ENCODE peak calls at places on chromosomes 7 and 10, in nine cellular contexts. O, G, D, K, B, N, E, C and R are unnamed samples.

GRCh38 chr7:33789871-33790270 is 115.5 kb upstream of the BMPER start:
- DNase-seq in O (no peak), G (no peak), D (no peak), K (no peak), B (no peak), N (no peak), E (no peak), C (no peak), R (no peak)

GRCh38 chr10:111999205-111999914 is 184.2 kb downstream of the GPAM start:
- DNase-seq in O (no peak), G (no peak), D (no peak), K (no peak), B (no peak), N (no peak), E (peak), C (no peak), R (no peak)

GRCh38 chr10:75403144-75404022 is 1.8 kb upstream of the ZNF503 start:
- DNase-seq in O (peak), G (no peak), D (peak), K (peak), B (no peak), N (peak), E (peak), C (peak), R (no peak)

GRCh38 chr10:98258683-98259454 is 9.1 kb downstream of the LOXL4 start:
- DNase-seq in O (no peak), G (no peak), D (no peak), K (peak), B (no peak), N (no peak), E (no peak), C (no peak), R (no peak)

GRCh38 chr7:45701701-45702460 is 127.7 kb downstream of the ADCY1 start:
- DNase-seq in O (peak), G (no peak), D (no peak), K (no peak), B (no peak), N (no peak), E (no peak), C (no peak), R (no peak)

GRCh38 chr10:125868372-125868975 is 12.6 kb downstream of the DHX32 start:
- DNase-seq in O (no peak), G (no peak), D (peak), K (peak), B (peak), N (peak), E (peak), C (no peak), R (no peak)

GRCh38 chr7:587769-588168 is 68.1 kb upstream of the PDGFA start:
- DNase-seq in O (peak), G (no peak), D (no peak), K (no peak), B (no peak), N (no peak), E (no peak), C (no peak), R (no peak)

GRCh38 chr10:110916554-110917346 is 2.2 kb downstream of the BBIP1 start:
- DNase-seq in O (no peak), G (no peak), D (peak), K (no peak), B (no peak), N (no peak), E (no peak), C (no peak), R (no peak)

GRCh38 chr7:47947355-47947749 is 914 bp downstream of the PKD1L1 start:
- DNase-seq in O (no peak), G (no peak), D (no peak), K (no peak), B (no peak), N (no peak), E (no peak), C (no peak), R (no peak)

GRCh38 chr10:119020627-119020946 is 8.9 kb upstream of the NANOS1 start:
- DNase-seq in O (no peak), G (no peak), D (peak), K (no peak), B (no peak), N (no peak), E (no peak), C (no peak), R (no peak)

GRCh38 chr10:124698560-124699470 is 45.4 kb downstream of the FAM53B start:
- DNase-seq in O (no peak), G (no peak), D (no peak), K (no peak), B (no peak), N (no peak), E (no peak), C (no peak), R (no peak)